ENCODE peak calls at places on chromosome 15, in five cellular contexts. H is NCI-H1417 treated with DMSO at 0.1 percent for 48 hours, D is putamen, U is ELR, K is ACHN. T is an unnamed sample.

GRCh38 chr15:50418041-50418583 is 6.1 kb upstream of the USP8 start:
- DNase-seq in D (no peak), K (no peak), U (peak; percentile 21), H (no peak), T (no peak)

GRCh38 chr15:85411992-85412538 is 31.7 kb downstream of the AKAP13 start:
- DNase-seq in K (peak; percentile 23), D (no peak), H (no peak), U (peak; percentile 79), T (no peak)

GRCh38 chr15:49855917-49856637 is 235.2 kb downstream of the DTWD1 start:
- DNase-seq in U (peak; percentile 64), H (no peak), K (no peak), D (no peak), T (no peak)

GRCh38 chr15:88334436-88334835 is 77.9 kb upstream of the NTRK3 start:
- DNase-seq in U (peak; percentile 52), D (no peak), K (no peak), H (no peak), T (no peak)

GRCh38 chr15:67000896-67001295 is 64.5 kb upstream of the SMAD3 start:
- DNase-seq in U (no peak), D (no peak), K (no peak), H (no peak), T (no peak)

GRCh38 chr15:52193791-52194190 is 2.6 kb upstream of the GNB5 start:
- DNase-seq in H (no peak), U (peak; percentile 29), K (no peak), D (no peak), T (no peak)

GRCh38 chr15:67603063-67603462 is 60.6 kb downstream of the MAP2K5 start:
- DNase-seq in K (no peak), D (no peak), U (no peak), H (no peak), T (no peak)

GRCh38 chr15:78355185-78355584 is 15.0 kb downstream of the CRABP1 start:
- DNase-seq in K (no peak), D (no peak), H (no peak), U (no peak), T (no peak)

GRCh38 chr15:65381445-65382145 is 3.8 kb upstream of the IGDCC3 start:
- DNase-seq in K (no peak), D (no peak), U (no peak), H (no peak), T (no peak)

GRCh38 chr15:29792426-29793159 is 29.7 kb downstream of the TJP1 start:
- DNase-seq in H (no peak), D (no peak), K (no peak), U (no peak), T (no peak)

GRCh38 chr15:33458421-33458820 is 147.7 kb downstream of the RYR3 start:
- DNase-seq in K (no peak), D (no peak), U (no peak), H (no peak), T (peak; percentile 41)

GRCh38 chr15:82159922-82160321 is 102.6 kb downstream of the EFL1 start:
- DNase-seq in D (no peak), K (peak; percentile 72), H (no peak), U (peak; percentile 99), T (no peak)

GRCh38 chr15:26355671-26356070 is 417.2 kb downstream of the GABRB3 start:
- DNase-seq in K (no peak), D (peak; percentile 13), U (no peak), H (no peak), T (no peak)

GRCh38 chr15:70806992-70807712 is 43.8 kb upstream of the UACA start:
- DNase-seq in H (no peak), U (peak; percentile 29), K (no peak), D (no peak), T (peak; percentile 47)

GRCh38 chr15:99157456-99157855 is 52.6 kb downstream of the SYNM start:
- DNase-seq in D (no peak), U (no peak), K (no peak), H (no peak), T (no peak)

GRCh38 chr15:45402955-45403892 is 24.9 kb upstream of the GATM start:
- DNase-seq in H (no peak), D (no peak), U (peak; percentile 81), K (peak; percentile 35), T (peak; percentile 35)

GRCh38 chr15:33398555-33398954 is 87.8 kb downstream of the RYR3 start:
- DNase-seq in H (no peak), K (no peak), U (no peak), D (peak; percentile 56), T (no peak)

GRCh38 chr15:27869697-27870281 is 229.3 kb downstream of the OCA2 start:
- DNase-seq in K (no peak), H (no peak), U (no peak), D (no peak), T (no peak)

GRCh38 chr15:56124391-56124790 is 119.3 kb downstream of the RFX7 start:
- DNase-seq in U (no peak), D (no peak), H (no peak), K (no peak), T (no peak)

GRCh38 chr15:52217186-52217585 is 26.0 kb upstream of the GNB5 start:
- DNase-seq in D (no peak), K (no peak), U (no peak), H (no peak), T (no peak)

GRCh38 chr15:81293728-81294500 is 30.0 kb downstream of the STARD5 start:
- DNase-seq in U (no peak), H (no peak), K (no peak), D (no peak), T (no peak)

GRCh38 chr15:31274496-31275330 is 51.9 kb upstream of the KLF13 start:
- DNase-seq in D (no peak), K (no peak), H (no peak), U (no peak), T (no peak)

GRCh38 chr15:30953731-30954378 is 37.6 kb downstream of the MTMR10 start:
- DNase-seq in H (no peak), U (peak; percentile 97), D (no peak), K (peak; percentile 62), T (peak; percentile 85)

GRCh38 chr15:73773428-73773827 is 20.3 kb upstream of the INSYN1 start:
- DNase-seq in H (no peak), U (no peak), D (peak; percentile 55), K (no peak), T (no peak)

GRCh38 chr15:92178908-92179307 is 214.8 kb upstream of the ST8SIA2 start:
- DNase-seq in U (no peak), K (no peak), H (no peak), D (no peak), T (no peak)

GRCh38 chr15:72685925-72686794 is at the start of the genes BBS4 and HIGD2B:
- DNase-seq in K (peak; percentile 89), H (no peak), U (peak; percentile 90), D (peak; percentile 85), T (peak; percentile 96)

GRCh38 chr15:66912001-66912400 is 153.4 kb upstream of the SMAD3 start:
- DNase-seq in U (no peak), H (no peak), D (no peak), K (no peak), T (no peak)

GRCh38 chr15:57376695-57377477 is 581 bp downstream of the CGNL1 start:
- DNase-seq in D (no peak), H (no peak), U (peak; percentile 23), K (peak; percentile 20), T (peak; percentile 8)

GRCh38 chr15:78620021-78620838 is 566 bp downstream of the CHRNA3 start:
- DNase-seq in D (no peak), U (no peak), H (no peak), K (no peak), T (no peak)

GRCh38 chr15:52679232-52680040 is at the start of gene ATOSA:
- DNase-seq in U (peak; percentile 87), H (peak; percentile 35), D (peak; percentile 93), K (peak; percentile 81), T (peak; percentile 84)

GRCh38 chr15:41777421-41777973 is 3.2 kb downstream of the MAPKBP1 start:
- DNase-seq in K (no peak), D (no peak), U (peak; percentile 80), H (no peak), T (no peak)